ENCODE peak calls at places on chromosomes 16 and 17, in eight cellular contexts. One of them, this sample, is unnamed.
A peak's percentile ranks its signal among the peaks of the same experiment; 100 is the strongest.

GRCh38 chr16:50964491-50964890 is 186.6 kb downstream of the SALL1 start:
- DNase-seq in heart left ventricle: no peak
- DNase-seq in K562: no peak
- DNase-seq in tibial nerve: no peak
- DNase-seq in IMR-90: no peak
- DNase-seq in HCT116: no peak
- DNase-seq in sigmoid colon: no peak
- DNase-seq in stomach: no peak
- DNase-seq in this sample: no peak

GRCh38 chr16:1354815-1355214 is 3.1 kb downstream of the GNPTG start:
- DNase-seq in heart left ventricle: no peak
- DNase-seq in K562: no peak
- DNase-seq in tibial nerve: no peak
- DNase-seq in IMR-90: no peak
- DNase-seq in HCT116: no peak
- DNase-seq in sigmoid colon: no peak
- DNase-seq in stomach: no peak
- DNase-seq in this sample: no peak

GRCh38 chr16:9309844-9310243 is 218.4 kb downstream of the HAPSTR1 start:
- DNase-seq in heart left ventricle: no peak
- DNase-seq in K562: no peak
- DNase-seq in tibial nerve: no peak
- DNase-seq in IMR-90: no peak
- DNase-seq in HCT116: no peak
- DNase-seq in sigmoid colon: no peak
- DNase-seq in stomach: no peak
- DNase-seq in this sample: no peak

GRCh38 chr16:10923650-10924214 is 18.5 kb downstream of the DEXI start:
- DNase-seq in heart left ventricle: peak; percentile 88
- DNase-seq in K562: no peak
- DNase-seq in tibial nerve: no peak
- DNase-seq in IMR-90: no peak
- DNase-seq in HCT116: no peak
- DNase-seq in sigmoid colon: peak; percentile 91
- DNase-seq in stomach: peak; percentile 75
- DNase-seq in this sample: no peak

GRCh38 chr17:14301761-14302401 is 1.0 kb downstream of the HS3ST3B1 start:
- DNase-seq in heart left ventricle: no peak
- DNase-seq in K562: peak; percentile 37
- DNase-seq in tibial nerve: no peak
- DNase-seq in IMR-90: peak; percentile 48
- DNase-seq in HCT116: no peak
- DNase-seq in sigmoid colon: no peak
- DNase-seq in stomach: peak; percentile 48
- DNase-seq in this sample: no peak

GRCh38 chr16:62036101-62036806 is at the start of gene CDH8:
- DNase-seq in heart left ventricle: no peak
- DNase-seq in K562: no peak
- DNase-seq in tibial nerve: no peak
- DNase-seq in IMR-90: no peak
- DNase-seq in HCT116: no peak
- DNase-seq in sigmoid colon: no peak
- DNase-seq in stomach: no peak
- DNase-seq in this sample: no peak

GRCh38 chr17:7034955-7035590 is 742 bp upstream of the SLC16A13 start:
- DNase-seq in heart left ventricle: no peak
- DNase-seq in K562: no peak
- DNase-seq in tibial nerve: no peak
- DNase-seq in IMR-90: no peak
- DNase-seq in HCT116: no peak
- DNase-seq in sigmoid colon: no peak
- DNase-seq in stomach: no peak
- DNase-seq in this sample: no peak

GRCh38 chr16:28923652-28924398 is 1.2 kb downstream of the RABEP2 start:
- DNase-seq in heart left ventricle: no peak
- DNase-seq in K562: no peak
- DNase-seq in tibial nerve: no peak
- DNase-seq in IMR-90: no peak
- DNase-seq in HCT116: no peak
- DNase-seq in sigmoid colon: no peak
- DNase-seq in stomach: peak; percentile 29
- DNase-seq in this sample: no peak

GRCh38 chr16:68909099-68909733 is 65.9 kb downstream of the TANGO6 start:
- DNase-seq in heart left ventricle: no peak
- DNase-seq in K562: no peak
- DNase-seq in tibial nerve: no peak
- DNase-seq in IMR-90: peak; percentile 55
- DNase-seq in HCT116: no peak
- DNase-seq in sigmoid colon: no peak
- DNase-seq in stomach: no peak
- DNase-seq in this sample: no peak

GRCh38 chr16:14232106-14232890 is 161.2 kb downstream of the MRTFB start:
- DNase-seq in heart left ventricle: no peak
- DNase-seq in K562: no peak
- DNase-seq in tibial nerve: no peak
- DNase-seq in IMR-90: peak; percentile 72
- DNase-seq in HCT116: no peak
- DNase-seq in sigmoid colon: no peak
- DNase-seq in stomach: no peak
- DNase-seq in this sample: no peak

GRCh38 chr16:89096768-89097527 is 3.3 kb downstream of the ACSF3 start:
- DNase-seq in heart left ventricle: no peak
- DNase-seq in K562: no peak
- DNase-seq in tibial nerve: no peak
- DNase-seq in IMR-90: peak; percentile 12
- DNase-seq in HCT116: no peak
- DNase-seq in sigmoid colon: no peak
- DNase-seq in stomach: no peak
- DNase-seq in this sample: no peak

GRCh38 chr17:73228748-73229236 is 32.9 kb downstream of the CPSF4L start:
- DNase-seq in heart left ventricle: peak; percentile 73
- DNase-seq in K562: peak; percentile 88
- DNase-seq in tibial nerve: peak; percentile 67
- DNase-seq in IMR-90: peak; percentile 90
- DNase-seq in HCT116: peak; percentile 36
- DNase-seq in sigmoid colon: peak; percentile 83
- DNase-seq in stomach: peak; percentile 77
- DNase-seq in this sample: peak; percentile 86
- TF ChIP-seq POLR2A in heart left ventricle: no peak
- TF ChIP-seq POLR2A in K562: no peak
- TF ChIP-seq POLR2A in tibial nerve: no peak
- TF ChIP-seq POLR2A in IMR-90: no peak
- TF ChIP-seq POLR2A in HCT116: no peak
- TF ChIP-seq POLR2A in sigmoid colon: no peak
- TF ChIP-seq POLR2A in stomach: no peak
- TF ChIP-seq POLR2A in this sample: no peak

DNA sequence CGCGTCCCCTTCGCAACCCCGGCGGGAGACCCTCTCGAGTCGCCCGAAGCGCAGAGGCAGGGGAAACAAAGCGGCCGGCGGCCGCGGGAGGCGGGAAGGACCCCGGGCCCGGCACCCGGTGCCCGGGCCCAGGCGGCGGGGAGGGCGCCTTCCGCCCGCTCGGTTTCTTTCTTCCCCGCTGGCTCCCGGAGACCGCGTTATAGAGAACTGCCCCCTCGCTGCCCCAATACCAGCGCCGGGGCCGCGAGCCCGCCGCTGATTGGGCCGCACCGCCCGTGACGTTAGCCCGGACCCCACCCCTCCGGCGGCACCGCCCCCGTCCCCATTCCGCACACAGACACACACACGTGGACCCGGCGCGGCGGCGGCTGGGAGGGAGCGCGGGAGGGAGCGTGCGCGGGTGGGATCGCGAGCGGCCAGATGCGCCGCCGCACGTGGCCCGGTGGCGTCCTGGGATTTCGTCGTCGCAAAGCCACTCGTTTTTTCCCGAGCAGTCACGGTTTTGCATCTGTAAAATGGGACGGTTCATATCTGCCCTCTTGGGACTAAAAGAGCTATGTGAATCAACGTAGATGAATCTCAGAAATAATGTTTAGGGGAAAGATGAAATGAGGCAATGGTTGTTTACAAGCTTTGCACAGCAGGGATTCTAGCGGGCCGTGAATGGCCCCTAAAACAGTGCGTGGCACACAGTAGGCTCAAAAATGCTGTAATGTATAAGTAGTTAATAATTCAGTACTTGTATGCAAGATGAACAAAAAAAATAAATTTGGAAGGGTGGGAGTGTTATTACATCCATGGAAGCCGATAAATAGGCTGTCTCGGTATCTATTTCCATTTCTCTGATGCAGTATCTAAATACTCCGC is at the start of gene EPOP:
- DNase-seq in heart left ventricle: peak; percentile 91
- DNase-seq in K562: peak; percentile 94
- DNase-seq in tibial nerve: peak; percentile 67
- DNase-seq in IMR-90: peak; percentile 76
- DNase-seq in HCT116: peak; percentile 77
- DNase-seq in sigmoid colon: peak; percentile 91
- DNase-seq in stomach: peak; percentile 91
- DNase-seq in this sample: peak; percentile 93
- TF ChIP-seq POLR2A in heart left ventricle: peak; percentile 53
- TF ChIP-seq POLR2A in K562: peak; percentile 65
- TF ChIP-seq POLR2A in tibial nerve: peak; percentile 50
- TF ChIP-seq POLR2A in IMR-90: peak; percentile 55
- TF ChIP-seq POLR2A in HCT116: no peak
- TF ChIP-seq POLR2A in sigmoid colon: no peak
- TF ChIP-seq POLR2A in stomach: no peak
- TF ChIP-seq POLR2A in this sample: peak; percentile 45

GRCh38 chr17:2721603-2722002 is 10.0 kb upstream of the CLUH start:
- DNase-seq in heart left ventricle: no peak
- DNase-seq in K562: no peak
- DNase-seq in tibial nerve: no peak
- DNase-seq in IMR-90: no peak
- DNase-seq in HCT116: no peak
- DNase-seq in sigmoid colon: no peak
- DNase-seq in stomach: no peak
- DNase-seq in this sample: no peak

GRCh38 chr17:2723505-2723996 is 12.0 kb upstream of the CLUH start:
- DNase-seq in heart left ventricle: no peak
- DNase-seq in K562: no peak
- DNase-seq in tibial nerve: no peak
- DNase-seq in IMR-90: no peak
- DNase-seq in HCT116: no peak
- DNase-seq in sigmoid colon: no peak
- DNase-seq in stomach: no peak
- DNase-seq in this sample: no peak

GRCh38 chr17:2722611-2723010 is 11.0 kb upstream of the CLUH start:
- DNase-seq in heart left ventricle: no peak
- DNase-seq in K562: no peak
- DNase-seq in tibial nerve: no peak
- DNase-seq in IMR-90: no peak
- DNase-seq in HCT116: no peak
- DNase-seq in sigmoid colon: no peak
- DNase-seq in stomach: no peak
- DNase-seq in this sample: no peak

GRCh38 chr17:2723997-2724782 is 12.6 kb upstream of the CLUH start:
- DNase-seq in heart left ventricle: peak; percentile 65
- DNase-seq in K562: no peak
- DNase-seq in tibial nerve: no peak
- DNase-seq in IMR-90: no peak
- DNase-seq in HCT116: no peak
- DNase-seq in sigmoid colon: no peak
- DNase-seq in stomach: no peak
- DNase-seq in this sample: no peak

DNA sequence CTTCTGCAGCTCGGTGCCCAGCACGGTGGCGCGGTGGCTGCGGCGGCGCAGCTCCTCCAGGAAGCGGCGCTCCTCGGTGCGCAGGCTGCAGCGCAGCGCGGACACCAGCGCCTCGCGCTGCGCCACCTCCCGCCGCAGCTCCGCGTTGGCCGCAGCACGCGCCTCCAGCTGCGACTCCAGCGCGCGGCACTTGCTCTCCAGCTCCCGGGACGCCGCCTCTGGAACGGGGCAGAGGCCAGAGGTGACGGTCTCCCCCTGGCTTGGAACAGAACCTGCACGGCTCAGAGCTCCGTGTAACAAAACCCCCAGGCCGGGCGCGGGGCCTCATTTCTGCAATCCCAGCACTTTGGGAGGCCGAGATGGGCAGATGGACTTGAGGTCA is 13.2 kb upstream of the CLUH start:
- DNase-seq in heart left ventricle: no peak
- DNase-seq in K562: peak; percentile 37
- DNase-seq in tibial nerve: no peak
- DNase-seq in IMR-90: peak; percentile 26
- DNase-seq in HCT116: no peak
- DNase-seq in sigmoid colon: no peak
- DNase-seq in stomach: peak; percentile 46
- DNase-seq in this sample: no peak
- TF ChIP-seq POLR2A in heart left ventricle: no peak
- TF ChIP-seq POLR2A in K562: no peak
- TF ChIP-seq POLR2A in tibial nerve: no peak
- TF ChIP-seq POLR2A in IMR-90: no peak
- TF ChIP-seq POLR2A in HCT116: no peak
- TF ChIP-seq POLR2A in sigmoid colon: no peak
- TF ChIP-seq POLR2A in stomach: no peak
- TF ChIP-seq POLR2A in this sample: no peak

DNA sequence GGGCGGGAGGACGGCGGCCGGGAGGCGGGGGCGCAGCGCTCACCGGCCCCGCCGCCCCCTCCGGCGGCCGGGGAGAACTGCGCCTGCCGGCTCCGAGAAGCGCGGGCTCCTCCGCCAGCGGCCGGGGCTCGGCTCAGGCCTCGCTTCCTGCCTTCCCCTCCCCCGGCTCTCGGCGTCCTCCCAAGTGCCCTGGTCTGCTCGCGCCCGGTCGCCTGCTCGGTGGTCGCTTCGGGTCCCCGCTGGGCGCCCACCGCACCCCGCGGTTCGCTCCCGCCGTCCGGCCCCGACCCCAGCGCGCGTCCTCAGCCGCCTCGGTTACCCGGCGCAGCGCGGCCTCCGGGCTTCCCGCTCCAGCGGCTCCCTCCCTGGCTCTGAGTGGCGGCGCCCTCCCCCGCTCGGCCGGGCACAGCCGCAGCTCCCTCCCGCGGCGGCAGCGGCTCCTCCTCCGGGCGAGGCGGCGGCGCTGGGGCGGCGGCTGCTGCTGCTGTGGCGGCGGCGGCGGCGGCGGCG is 294 bp downstream of the UBTF start:
- DNase-seq in heart left ventricle: peak; percentile 64
- DNase-seq in K562: no peak
- DNase-seq in tibial nerve: no peak
- DNase-seq in IMR-90: peak; percentile 65
- DNase-seq in HCT116: no peak
- DNase-seq in sigmoid colon: peak; percentile 82
- DNase-seq in stomach: peak; percentile 71
- DNase-seq in this sample: peak; percentile 60
- TF ChIP-seq POLR2A in heart left ventricle: peak; percentile 28
- TF ChIP-seq POLR2A in K562: peak; percentile 64
- TF ChIP-seq POLR2A in tibial nerve: peak; percentile 19
- TF ChIP-seq POLR2A in IMR-90: peak; percentile 57
- TF ChIP-seq POLR2A in HCT116: peak; percentile 38
- TF ChIP-seq POLR2A in sigmoid colon: no peak
- TF ChIP-seq POLR2A in stomach: no peak
- TF ChIP-seq POLR2A in this sample: peak; percentile 42